ENCODE peak calls at places on chromosomes 6 and 20, in eight cellular contexts. C is GM10248, B is PC-9, R is choroid plexus epithelial cell, G is Panc1, J is brain microvascular endothelial cell, A is kidney, Q is lung. H is an unnamed sample.

GRCh38 chr6:94498099-94498498 is 1078.7 kb upstream of the EPHA7 start:
- DNase-seq in J (no peak), C (no peak), G (no peak), Q (no peak), R (no peak), B (no peak), A (no peak), H (no peak)

GRCh38 chr6:158793432-158793831 is 25.7 kb downstream of the EZR start:
- DNase-seq in G (peak; percentile 32), Q (no peak), C (peak; percentile 55), B (peak; percentile 68), R (peak; percentile 81), J (peak; percentile 56), A (no peak), H (peak; percentile 61)

GRCh38 chr20:19375301-19375885 is 163.0 kb downstream of the SLC24A3 start:
- DNase-seq in Q (no peak), B (no peak), G (no peak), A (no peak), R (no peak), J (no peak), C (no peak), H (no peak)

GRCh38 chr20:36408219-36408618 is 102.1 kb downstream of the DLGAP4 start:
- DNase-seq in C (no peak), G (no peak), B (no peak), R (peak; percentile 26), J (peak; percentile 29), A (peak; percentile 66), Q (no peak), H (no peak)

GRCh38 chr20:35599776-35600120 is 15.9 kb upstream of the SPAG4 start:
- DNase-seq in Q (no peak), C (no peak), A (no peak), G (no peak), J (no peak), B (no peak), R (no peak), H (no peak)

GRCh38 chr6:153618371-153619328 is 420.4 kb upstream of the OPRM1 start:
- DNase-seq in G (no peak), J (no peak), A (no peak), R (no peak), B (no peak), C (no peak), Q (no peak), H (no peak)

GRCh38 chr6:21053612-21054011 is 519.4 kb downstream of the CDKAL1 start:
- DNase-seq in A (no peak), J (no peak), G (no peak), R (peak; percentile 47), B (no peak), Q (no peak), C (no peak), H (no peak)

GRCh38 chr20:34111057-34111711 is 859 bp downstream of the EIF2S2 start:
- DNase-seq in C (no peak), G (no peak), B (peak; percentile 60), R (peak; percentile 89), J (peak; percentile 22), Q (no peak), A (no peak), H (peak; percentile 55)

GRCh38 chr20:17558154-17558940 is 11.5 kb upstream of the DSTN start:
- DNase-seq in A (no peak), G (peak; percentile 96), Q (peak; percentile 73), R (peak; percentile 92), B (peak; percentile 90), C (no peak), J (peak; percentile 87), H (peak; percentile 91)

GRCh38 chr6:39377530-39377929 is 55.0 kb upstream of the KCNK16 start:
- DNase-seq in J (peak; percentile 73), G (no peak), B (no peak), A (no peak), R (peak; percentile 89), C (peak; percentile 52), Q (peak; percentile 65), H (peak; percentile 3)

GRCh38 chr20:2585811-2586210 is 49.4 kb downstream of the TMC2 start:
- DNase-seq in B (no peak), C (no peak), A (no peak), Q (no peak), G (no peak), J (peak; percentile 90), R (peak; percentile 81), H (no peak)

DNA sequence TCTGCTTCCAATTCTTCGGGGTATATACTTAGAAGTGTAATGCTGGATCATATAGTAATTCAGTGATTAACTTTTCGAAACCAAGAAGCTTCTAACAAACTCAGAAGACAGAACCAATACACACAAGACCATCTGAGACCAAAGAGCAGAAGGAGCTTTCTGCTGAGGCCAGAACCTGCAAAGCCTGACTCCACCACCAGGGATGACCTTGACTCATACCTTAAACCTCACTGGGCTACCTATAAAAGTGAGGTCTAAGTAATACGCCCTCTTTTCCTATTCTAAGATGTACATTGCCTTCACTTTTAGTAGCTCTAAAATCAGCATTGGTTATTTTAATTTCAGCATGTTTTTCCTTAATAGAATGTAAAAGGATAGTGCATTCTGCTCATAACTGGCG is 84.8 kb downstream of the FOXF2 start:
- DNase-seq in C (no peak), G (no peak), Q (no peak), R (no peak), B (no peak), A (no peak), J (no peak), H (no peak)
- TF ChIP-seq CTCF in C (no peak), G (no peak), Q (no peak), R (peak; percentile 31), B (peak; percentile 13), A (no peak), J (peak; percentile 38), H (peak; percentile 46)

DNA sequence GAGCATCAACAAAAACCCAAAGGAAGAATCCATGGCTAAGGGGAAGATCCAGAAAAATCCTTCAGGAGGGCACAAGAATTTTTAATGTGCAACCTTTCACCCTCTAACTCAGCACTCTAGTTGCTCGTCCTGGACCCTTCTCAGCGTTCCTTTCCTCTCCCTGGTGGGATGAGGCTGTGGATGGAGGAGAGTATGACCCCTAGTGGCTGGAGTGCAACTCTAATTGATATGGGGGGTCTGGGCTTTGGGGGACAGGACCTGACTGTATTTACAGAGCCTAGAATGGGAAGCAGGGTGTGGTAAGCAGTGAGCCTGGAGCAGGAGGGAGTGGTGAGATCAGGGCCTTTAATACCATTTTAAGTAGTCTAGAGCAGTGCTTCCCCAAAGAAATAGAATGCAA is 83.9 kb upstream of the CEP85L start:
- DNase-seq in R (peak; percentile 26), G (no peak), C (peak; percentile 49), Q (no peak), J (no peak), B (no peak), A (no peak), H (no peak)
- TF ChIP-seq CTCF in R (peak; percentile 79), G (peak; percentile 66), C (peak; percentile 58), Q (no peak), J (peak; percentile 71), B (no peak), A (no peak), H (peak; percentile 70)

GRCh38 chr6:130158548-130158947 is 64.2 kb downstream of the SAMD3 start:
- DNase-seq in A (no peak), C (no peak), R (no peak), B (no peak), J (no peak), G (no peak), Q (no peak), H (no peak)
- TF ChIP-seq CTCF in A (no peak), C (no peak), R (no peak), B (no peak), J (no peak), G (no peak), Q (no peak), H (no peak)

DNA sequence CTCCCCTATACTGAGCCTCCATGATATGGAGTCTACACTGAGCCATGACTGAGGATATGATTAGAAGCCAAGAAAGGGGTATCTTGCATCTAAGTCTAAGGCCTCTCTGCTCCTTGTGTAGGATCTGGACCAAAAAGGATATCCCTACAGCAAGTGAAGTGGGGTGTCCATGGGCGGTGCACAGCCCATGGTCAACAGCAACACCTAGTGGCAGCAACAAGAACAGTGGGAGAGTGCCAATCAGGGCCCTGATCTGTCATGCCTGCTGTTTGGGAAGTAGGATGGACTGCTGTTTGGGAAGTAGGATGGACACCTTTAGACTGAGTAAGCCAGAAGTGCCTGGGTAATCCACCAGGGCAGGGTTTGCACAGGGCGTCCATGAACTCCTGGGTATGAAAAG is 22.4 kb downstream of the PTGIS start:
- DNase-seq in C (no peak), J (no peak), A (no peak), B (no peak), G (no peak), R (no peak), Q (no peak), H (no peak)
- TF ChIP-seq CTCF in C (no peak), J (peak; percentile 53), A (no peak), B (peak; percentile 54), G (peak; percentile 42), R (peak; percentile 43), Q (no peak), H (peak; percentile 56)

DNA sequence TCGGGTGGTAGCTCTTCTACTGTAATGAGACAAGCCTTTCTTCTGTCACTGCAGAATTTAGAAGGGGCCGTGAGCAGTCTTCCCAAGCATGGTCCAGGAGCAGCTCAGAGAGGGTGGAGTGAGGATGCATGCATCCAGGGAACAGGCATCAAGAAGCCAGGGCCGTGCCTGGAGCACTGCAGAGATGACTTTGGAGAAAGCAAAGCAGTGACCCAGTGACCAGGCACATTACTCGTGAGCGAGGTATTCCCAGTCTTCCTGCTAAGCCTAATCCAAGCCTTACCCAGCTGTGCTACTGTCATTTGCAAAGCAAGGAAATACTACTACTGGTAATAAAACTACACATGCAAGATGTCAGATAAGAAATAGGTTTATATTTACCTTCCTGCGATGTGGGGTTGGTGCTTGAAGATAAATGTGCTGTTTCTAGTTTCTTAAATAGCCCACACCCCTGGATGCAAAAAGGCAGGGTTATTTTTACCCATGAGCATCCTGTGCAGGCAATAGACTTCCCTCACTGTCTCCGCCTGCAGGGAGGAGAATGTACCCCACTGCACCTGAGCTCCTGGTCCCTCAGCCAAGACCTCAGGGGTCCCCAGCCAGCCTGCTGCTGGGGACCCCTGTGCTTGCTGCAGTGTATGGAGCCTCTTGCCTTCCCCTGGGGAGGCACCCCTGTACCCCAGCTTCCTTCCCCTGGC is 62.9 kb downstream of the SSR1 start:
- DNase-seq in C (no peak), G (no peak), J (no peak), A (no peak), B (no peak), Q (no peak), R (no peak), H (peak; percentile 67)
- TF ChIP-seq CTCF in C (no peak), G (no peak), J (no peak), A (no peak), B (no peak), Q (no peak), R (no peak), H (no peak)

DNA sequence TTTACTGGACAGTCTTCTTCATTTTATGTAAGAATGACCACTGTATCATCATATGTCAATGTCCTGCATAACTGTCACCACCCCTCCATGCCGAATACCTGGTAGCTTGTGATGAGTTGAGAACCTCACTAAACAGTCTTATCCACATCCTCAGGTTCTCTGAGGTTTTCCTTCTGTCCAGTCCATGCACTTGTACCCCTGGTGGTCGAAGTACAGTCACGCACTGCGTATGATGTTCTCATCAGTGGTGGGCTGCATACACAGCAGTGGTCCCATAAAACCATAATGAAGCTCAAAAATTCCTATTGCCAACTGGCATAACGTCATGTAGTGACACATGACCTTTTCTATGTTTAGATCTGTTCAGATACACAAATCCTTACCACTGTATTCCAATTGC is 31.2 kb upstream of the SDCBP2 start:
- DNase-seq in C (no peak), J (no peak), B (no peak), G (no peak), Q (no peak), A (no peak), R (no peak), H (no peak)
- TF ChIP-seq CTCF in C (no peak), J (peak; percentile 39), B (no peak), G (peak; percentile 27), Q (no peak), A (no peak), R (peak; percentile 21), H (peak; percentile 65)